ENCODE peak calls at places on chromosomes 13 and 19, in five cellular contexts. T, Q, S, O and U are unnamed samples.

GRCh38 chr19:7554990-7555864 is 19.7 kb downstream of the PNPLA6 start:
- DNase-seq in T (peak), Q (no peak), S (peak), O (no peak), U (no peak)

GRCh38 chr19:50184196-50184595 is 19.2 kb upstream of the MYH14 start:
- DNase-seq in T (no peak), Q (no peak), S (no peak), O (no peak), U (no peak)

GRCh38 chr19:6476155-6476895 is 5.3 kb downstream of the DENND1C start:
- DNase-seq in T (peak), Q (peak), S (peak), O (no peak), U (peak)

GRCh38 chr19:32373614-32374295 is 28.3 kb downstream of the ZNF507 start:
- DNase-seq in T (peak), Q (peak), S (no peak), O (no peak), U (no peak)

GRCh38 chr13:108968566-108968965 is 339.2 kb downstream of the MYO16 start:
- DNase-seq in T (no peak), Q (no peak), S (no peak), O (no peak), U (no peak)

GRCh38 chr19:13866463-13867046 is 10.4 kb upstream of the NANOS3 start:
- DNase-seq in T (no peak), Q (no peak), S (no peak), O (no peak), U (no peak)

GRCh38 chr19:39410620-39411005 is 1.9 kb upstream of the PLEKHG2 start:
- DNase-seq in T (no peak), Q (no peak), S (no peak), O (no peak), U (no peak)

GRCh38 chr19:34109596-34109995 is 62.7 kb upstream of the LSM14A start:
- DNase-seq in T (no peak), Q (no peak), S (no peak), O (no peak), U (no peak)

GRCh38 chr19:3537101-3537437 is 1.9 kb upstream of the TEKTIP1 start:
- DNase-seq in T (no peak), Q (no peak), S (no peak), O (no peak), U (no peak)

GRCh38 chr19:18225702-18226468 is at the start of gene PDE4C:
- DNase-seq in T (no peak), Q (no peak), S (no peak), O (no peak), U (no peak)

GRCh38 chr19:7983286-7983950 is 22.0 kb downstream of the ELAVL1 start:
- DNase-seq in T (no peak), Q (no peak), S (no peak), O (no peak), U (no peak)

GRCh38 chr13:85638815-85639393 is 160.3 kb downstream of the SLITRK6 start:
- DNase-seq in T (no peak), Q (no peak), S (no peak), O (no peak), U (no peak)

GRCh38 chr19:1267441-1268391 is 1.4 kb upstream of the CIRBP start:
- DNase-seq in T (no peak), Q (no peak), S (no peak), O (no peak), U (no peak)

GRCh38 chr13:47175172-47175806 is 278.4 kb upstream of the HTR2A start:
- DNase-seq in T (no peak), Q (no peak), S (no peak), O (no peak), U (no peak)

GRCh38 chr19:53868091-53868891 is 608 bp downstream of the MYADM start:
- DNase-seq in T (no peak), Q (peak), S (no peak), O (no peak), U (no peak)

GRCh38 chr13:77196052-77196618 is 130.8 kb downstream of the MYCBP2 start:
- DNase-seq in T (no peak), Q (no peak), S (no peak), O (no peak), U (no peak)

GRCh38 chr19:17078920-17079709 is 3.5 kb downstream of the MYO9B start:
- DNase-seq in T (no peak), Q (no peak), S (no peak), O (no peak), U (no peak)

GRCh38 chr13:97112451-97113152 is 109.5 kb upstream of the MBNL2 start:
- DNase-seq in T (no peak), Q (no peak), S (no peak), O (no peak), U (no peak)

GRCh38 chr13:59547950-59548349 is 615.8 kb downstream of the DIAPH3 start:
- DNase-seq in T (no peak), Q (no peak), S (no peak), O (no peak), U (no peak)

GRCh38 chr19:33508941-33509614 is 12.5 kb downstream of the PEPD start:
- DNase-seq in T (no peak), Q (no peak), S (no peak), O (no peak), U (no peak)

GRCh38 chr19:1239796-1240737 is 1.5 kb upstream of the ATP5F1D start:
- DNase-seq in T (peak), Q (peak), S (no peak), O (no peak), U (peak)

GRCh38 chr13:89115307-89115706 is 1444.1 kb downstream of the SLITRK5 start:
- DNase-seq in T (peak), Q (no peak), S (no peak), O (no peak), U (no peak)

GRCh38 chr13:113763254-113763653 is 4.2 kb downstream of the TMEM255B start:
- DNase-seq in T (no peak), Q (no peak), S (no peak), O (no peak), U (no peak)
- TF ChIP-seq SUZ12 in T (no peak), Q (no peak), S (no peak), O (no peak), U (no peak)

DNA sequence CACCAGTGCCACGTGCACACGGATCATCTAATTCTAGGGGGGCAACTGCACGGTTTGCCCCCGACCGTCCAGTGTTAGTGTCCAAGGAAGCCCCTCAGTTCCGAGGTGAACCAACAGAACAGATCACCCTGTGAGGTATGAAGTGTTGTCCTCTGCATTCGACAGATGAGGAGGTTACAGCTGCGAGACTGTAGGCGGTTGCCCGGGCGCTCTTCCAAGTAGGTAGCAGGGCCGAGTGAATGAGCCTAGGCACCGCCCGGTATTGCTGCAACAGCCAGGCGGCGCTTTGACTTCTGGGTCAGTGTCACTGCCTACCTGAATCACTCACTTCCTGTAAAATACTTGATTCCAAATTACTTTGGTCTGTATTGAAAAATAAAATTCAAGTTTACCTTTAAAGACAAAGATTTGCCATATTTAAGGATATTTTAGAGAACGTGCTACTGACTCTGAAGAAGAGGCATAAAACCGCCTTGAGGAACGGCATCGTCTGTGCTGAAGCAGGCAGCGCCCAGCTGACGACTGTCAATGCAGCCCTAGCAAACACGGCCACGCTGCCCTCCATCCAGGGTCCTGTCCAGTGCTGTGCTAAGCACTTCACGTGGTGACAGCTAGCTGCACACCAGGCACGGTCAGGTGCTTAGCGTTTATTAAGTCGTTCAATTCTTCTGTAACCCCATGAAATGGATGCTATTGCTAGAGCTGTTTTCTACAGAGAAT is 19.3 kb upstream of the RASA3 start:
- DNase-seq in T (no peak), Q (no peak), S (no peak), O (no peak), U (no peak)
- TF ChIP-seq SUZ12 in T (no peak), Q (no peak), S (no peak), O (no peak), U (no peak)

DNA sequence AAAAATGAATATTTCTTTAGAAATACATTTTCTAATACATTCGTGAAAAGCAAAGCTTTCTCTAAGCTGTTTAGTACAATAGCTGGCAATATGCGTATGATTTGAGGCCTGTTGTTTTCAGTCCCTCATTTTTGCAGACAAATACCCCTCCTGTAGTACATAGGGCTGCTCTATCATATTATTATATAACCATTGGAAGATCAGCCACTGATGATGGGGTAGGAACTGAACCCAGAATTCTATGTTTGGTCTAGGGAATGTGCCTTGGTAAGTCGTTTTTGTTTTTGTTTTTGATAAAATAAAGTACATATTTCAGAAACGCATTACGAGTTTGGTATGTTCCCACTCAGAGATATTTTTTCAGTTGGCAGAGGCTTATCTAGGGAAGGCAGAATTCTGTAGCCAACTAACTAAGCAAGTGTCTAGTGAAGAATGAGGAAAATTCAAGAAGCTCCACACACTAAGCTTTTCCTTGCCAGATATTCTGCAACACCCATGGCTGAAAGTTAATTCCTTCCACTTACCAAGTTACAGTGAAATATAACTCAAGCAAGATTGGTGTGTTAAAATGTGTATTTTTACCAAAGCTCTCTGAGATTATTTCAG is 656.9 kb upstream of the MIR17HG start:
- DNase-seq in T (no peak), Q (no peak), S (no peak), O (no peak), U (no peak)
- TF ChIP-seq SUZ12 in T (no peak), Q (no peak), S (no peak), O (no peak), U (no peak)

GRCh38 chr19:30450945-30451344 is 78.8 kb downstream of the ZNF536 start:
- DNase-seq in T (no peak), Q (no peak), S (no peak), O (no peak), U (no peak)

GRCh38 chr19:30449673-30450072 is 77.5 kb downstream of the ZNF536 start:
- DNase-seq in T (no peak), Q (no peak), S (no peak), O (no peak), U (no peak)

GRCh38 chr19:30448386-30449130 is 76.4 kb downstream of the ZNF536 start:
- DNase-seq in T (no peak), Q (no peak), S (no peak), O (no peak), U (no peak)

GRCh38 chr19:30449191-30449590 is 77.0 kb downstream of the ZNF536 start:
- DNase-seq in T (no peak), Q (no peak), S (no peak), O (no peak), U (no peak)

DNA sequence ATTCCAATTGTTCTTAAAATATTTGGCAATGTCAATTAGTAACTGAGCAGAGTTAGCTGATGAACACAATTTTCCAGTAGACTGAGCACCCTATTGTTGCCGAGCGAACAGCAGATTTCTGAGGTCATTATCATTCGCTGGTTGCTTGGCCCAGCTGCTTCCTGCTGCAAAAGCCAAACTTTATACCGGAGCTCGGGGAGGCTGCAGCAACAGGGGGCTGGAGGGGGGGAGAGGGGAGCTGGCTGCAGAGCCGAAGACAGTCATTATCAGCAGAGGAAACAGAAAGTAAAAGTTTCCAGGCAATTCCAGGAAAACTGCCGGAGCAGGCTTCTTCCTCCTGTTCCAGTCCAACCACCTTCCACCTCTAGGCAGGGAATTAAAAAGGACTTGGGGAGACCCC is 77.9 kb downstream of the ZNF536 start:
- DNase-seq in T (peak), Q (no peak), S (peak), O (no peak), U (peak)
- TF ChIP-seq SUZ12 in T (no peak), Q (no peak), S (no peak), O (no peak), U (no peak)

DNA sequence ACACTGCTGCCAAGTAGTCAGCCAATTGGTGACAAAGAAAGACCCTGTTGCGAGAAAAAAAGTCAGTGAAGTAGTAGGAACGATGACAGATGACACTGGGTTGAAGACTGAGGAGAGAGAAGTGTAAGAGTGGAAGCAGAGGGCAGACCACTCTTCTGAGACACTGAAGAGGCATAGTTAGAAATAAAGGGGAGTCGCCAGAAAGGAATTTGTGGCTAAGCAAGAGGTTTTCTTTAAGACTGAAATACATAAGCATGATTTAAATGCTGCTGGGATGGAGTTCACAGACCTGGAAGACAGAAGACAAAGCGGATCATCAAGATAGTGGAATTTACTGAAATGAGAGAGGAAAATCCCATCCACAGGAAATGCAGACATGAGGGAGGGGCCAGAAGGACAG is 56.2 kb upstream of the USPL1 start:
- DNase-seq in T (no peak), Q (no peak), S (no peak), O (no peak), U (no peak)
- TF ChIP-seq SUZ12 in T (no peak), Q (no peak), S (no peak), O (no peak), U (no peak)

DNA sequence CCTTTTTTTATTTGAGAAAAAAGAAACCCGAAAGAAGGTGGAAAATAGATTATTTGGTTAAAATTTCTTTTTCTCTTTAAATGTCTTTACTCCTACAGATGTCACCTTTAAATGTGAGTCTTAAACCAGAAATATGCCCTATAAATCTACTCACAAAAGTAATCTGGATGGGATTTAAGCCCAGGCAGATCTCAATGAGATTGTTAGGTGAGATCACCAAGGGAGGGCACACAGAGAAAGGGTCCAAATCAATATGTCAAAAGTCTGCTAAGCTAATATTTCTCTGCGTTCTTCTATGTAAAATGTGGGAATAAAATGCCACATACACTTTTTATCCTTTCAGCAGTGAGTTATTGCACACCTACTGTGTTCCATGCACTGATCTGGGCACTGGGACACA is 32.9 kb downstream of the WASF3 start:
- DNase-seq in T (no peak), Q (no peak), S (no peak), O (no peak), U (no peak)
- TF ChIP-seq SUZ12 in T (no peak), Q (no peak), S (no peak), O (no peak), U (no peak)